ENCODE peak calls at places on chromosomes 16 and 17, in eight cellular contexts. N is IMR-90; H is heart right ventricle; L is coronary artery; K is body of pancreas; Q is ovary; X is CD4-positive, alpha-beta T cell; S is fibroblast of lung. G is an unnamed sample.

GRCh38 chr17:20063665-20064648 is 54.8 kb downstream of the SPECC1 start:
- DNase-seq in K (peak), N (peak), L (peak), H (peak), S (peak), Q (peak), X (no peak), G (peak)

GRCh38 chr17:31389673-31390381 is 1.6 kb upstream of the RAB11FIP4 start:
- DNase-seq in X (no peak), L (peak), N (no peak), S (no peak), H (no peak), Q (no peak), K (no peak), G (no peak)

GRCh38 chr16:17367932-17368331 is 102.8 kb downstream of the XYLT1 start:
- DNase-seq in X (no peak), L (no peak), N (peak), K (no peak), H (no peak), Q (peak), S (peak), G (peak)

GRCh38 chr17:76367647-76368046 is 13.9 kb upstream of the PRPSAP1 start:
- DNase-seq in N (no peak), L (no peak), X (no peak), Q (no peak), H (no peak), K (no peak), S (no peak), G (no peak)

GRCh38 chr16:77951788-77952187 is 70.6 kb upstream of the CLEC3A start:
- DNase-seq in Q (no peak), X (no peak), S (no peak), L (no peak), H (no peak), K (no peak), N (no peak), G (peak)

GRCh38 chr17:8922451-8922850 is 43.1 kb downstream of the PIK3R5 start:
- DNase-seq in H (no peak), S (peak), L (no peak), Q (no peak), X (no peak), K (no peak), N (peak), G (no peak)

GRCh38 chr17:49021095-49021767 is 24.0 kb downstream of the IGF2BP1 start:
- DNase-seq in L (no peak), H (no peak), K (no peak), X (no peak), Q (no peak), S (peak), N (peak), G (no peak)

GRCh38 chr17:45666641-45667040 is 117.5 kb upstream of the CRHR1 start:
- DNase-seq in X (no peak), S (no peak), H (no peak), L (no peak), K (no peak), Q (no peak), N (no peak), G (no peak)

GRCh38 chr17:19372439-19372838 is 5.9 kb upstream of the MAPK7 start:
- DNase-seq in X (no peak), K (no peak), H (no peak), S (no peak), L (no peak), Q (no peak), N (no peak), G (no peak)

GRCh38 chr17:8117367-8117979 is 841 bp downstream of the ALOXE3 start:
- DNase-seq in N (no peak), K (no peak), Q (no peak), S (no peak), H (no peak), L (no peak), X (no peak), G (no peak)

GRCh38 chr17:74116087-74116717 is 87.3 kb upstream of the RPL38 start:
- DNase-seq in S (no peak), X (no peak), H (no peak), N (no peak), Q (no peak), L (no peak), K (no peak), G (no peak)

GRCh38 chr17:7856081-7856791 is 1.1 kb downstream of the NAA38 start:
- DNase-seq in Q (peak), N (no peak), S (peak), L (no peak), H (peak), X (peak), K (peak), G (peak)

GRCh38 chr17:61594294-61594825 is 3.3 kb upstream of the NACA2 start:
- DNase-seq in S (no peak), L (no peak), N (no peak), K (no peak), X (no peak), H (no peak), Q (no peak), G (no peak)

GRCh38 chr17:44608732-44609435 is 47.4 kb upstream of the MEIOC start:
- DNase-seq in S (no peak), L (no peak), N (no peak), H (no peak), Q (no peak), K (no peak), X (no peak), G (no peak)

GRCh38 chr16:54288592-54289241 is 2.1 kb upstream of the IRX3 start:
- DNase-seq in L (no peak), H (no peak), N (no peak), Q (no peak), K (no peak), S (no peak), X (no peak), G (no peak)

GRCh38 chr16:26765087-26765486 is 301.6 kb upstream of the C16orf82 start:
- DNase-seq in L (no peak), S (no peak), N (no peak), K (no peak), Q (no peak), H (no peak), X (no peak), G (no peak)

GRCh38 chr17:47717845-47718621 is 15.0 kb upstream of the TBX21 start:
- DNase-seq in H (no peak), Q (no peak), N (no peak), L (no peak), S (no peak), X (no peak), K (no peak), G (no peak)

GRCh38 chr16:28496844-28497243 is 2.4 kb downstream of the APOBR start:
- DNase-seq in X (no peak), S (no peak), Q (no peak), N (no peak), K (no peak), L (no peak), H (no peak), G (no peak)

GRCh38 chr16:60073376-60073775 is 1339.3 kb upstream of the GOT2 start:
- DNase-seq in K (no peak), N (no peak), L (no peak), S (peak), H (no peak), Q (no peak), X (no peak), G (no peak)

GRCh38 chr17:29914819-29915537 is 15.1 kb downstream of the SSH2 start:
- DNase-seq in S (no peak), N (no peak), X (no peak), K (no peak), Q (no peak), L (no peak), H (no peak), G (no peak)

GRCh38 chr17:27788919-27789318 is 11.4 kb downstream of the NOS2 start:
- DNase-seq in X (no peak), H (no peak), Q (no peak), L (no peak), K (no peak), N (no peak), S (no peak), G (no peak)

GRCh38 chr16:11312718-11313492 is 31.8 kb upstream of the PRM1 start:
- DNase-seq in S (no peak), K (peak), X (no peak), L (no peak), Q (peak), N (peak), H (no peak), G (peak)

GRCh38 chr16:48526958-48527331 is 83.0 kb downstream of the N4BP1 start:
- DNase-seq in H (no peak), N (no peak), S (no peak), L (no peak), K (no peak), Q (no peak), X (no peak), G (no peak)

GRCh38 chr16:68951991-68952877 is 108.9 kb downstream of the TANGO6 start:
- DNase-seq in H (no peak), S (no peak), X (no peak), Q (no peak), N (peak), L (no peak), K (no peak), G (no peak)

GRCh38 chr16:62077998-62078397 is 41.8 kb upstream of the CDH8 start:
- DNase-seq in N (no peak), S (no peak), Q (no peak), K (peak), X (no peak), L (no peak), H (no peak), G (peak)

GRCh38 chr16:58433569-58433951 is 41.3 kb downstream of the GINS3 start:
- DNase-seq in K (no peak), X (no peak), S (no peak), Q (no peak), H (no peak), N (no peak), L (no peak), G (no peak)

GRCh38 chr16:89354325-89354724 is 136.0 kb downstream of the ANKRD11 start:
- DNase-seq in L (no peak), X (no peak), N (no peak), S (no peak), H (peak), Q (peak), K (peak), G (no peak)

GRCh38 chr17:7322520-7323194 is 6.5 kb downstream of the NEURL4 start:
- DNase-seq in X (no peak), H (no peak), L (no peak), K (no peak), N (no peak), S (no peak), Q (no peak), G (no peak)

GRCh38 chr17:65013613-65014391 is 42.7 kb downstream of the GNA13 start:
- DNase-seq in K (no peak), N (peak), Q (no peak), L (no peak), X (no peak), H (no peak), S (peak), G (peak)

GRCh38 chr17:13642188-13642587 is 40.5 kb upstream of the HS3ST3A1 start:
- DNase-seq in L (no peak), X (no peak), N (no peak), H (no peak), S (no peak), Q (no peak), K (no peak), G (no peak)

GRCh38 chr16:8355714-8356113 is 234.6 kb downstream of the TMEM114 start:
- DNase-seq in K (no peak), Q (no peak), X (no peak), H (no peak), L (no peak), S (no peak), N (no peak), G (peak)

GRCh38 chr17:78664476-78665384 is 87.5 kb upstream of the DNAH17 start:
- DNase-seq in H (no peak), K (no peak), L (no peak), X (no peak), S (peak), N (peak), Q (no peak), G (no peak)

GRCh38 chr17:55420776-55421178 is 858 bp downstream of the MMD start:
- DNase-seq in K (peak), Q (peak), L (peak), S (peak), N (no peak), H (peak), X (peak), G (peak)

GRCh38 chr17:20916383-20916782 is 126.4 kb downstream of the USP22 start:
- DNase-seq in H (no peak), K (no peak), N (no peak), Q (no peak), L (no peak), S (no peak), X (no peak), G (no peak)

GRCh38 chr17:12070561-12070960 is 49.9 kb downstream of the MAP2K4 start:
- DNase-seq in N (peak), K (no peak), X (no peak), Q (no peak), H (no peak), S (peak), L (no peak), G (no peak)

GRCh38 chr17:14469971-14470370 is 169.1 kb downstream of the HS3ST3B1 start:
- DNase-seq in H (no peak), N (no peak), K (no peak), S (no peak), L (no peak), X (no peak), Q (no peak), G (no peak)

GRCh38 chr17:3812284-3812683 is 11.3 kb upstream of the ITGAE start:
- DNase-seq in N (no peak), L (no peak), S (no peak), X (no peak), K (no peak), Q (no peak), H (no peak), G (no peak)

GRCh38 chr16:116015-116414 is 22.5 kb downstream of the NPRL3 start:
- DNase-seq in Q (no peak), N (no peak), K (no peak), H (no peak), S (no peak), L (no peak), X (no peak), G (no peak)
- H3K27ac ChIP-seq in Q (no peak), N (no peak), K (no peak), H (no peak), S (no peak), L (no peak), X (no peak), G (no peak)

GRCh38 chr16:22188267-22188594 is 17.8 kb upstream of the EEF2K start:
- DNase-seq in L (no peak), K (no peak), S (no peak), N (no peak), X (no peak), Q (no peak), H (no peak), G (no peak)

GRCh38 chr16:22189473-22190168 is 16.5 kb upstream of the EEF2K start:
- DNase-seq in N (peak), H (peak), L (peak), K (peak), X (peak), Q (peak), S (peak), G (peak)

GRCh38 chr16:22190169-22191088 is 15.6 kb upstream of the EEF2K start:
- DNase-seq in S (peak), N (peak), L (peak), Q (peak), X (peak), H (peak), K (peak), G (peak)

GRCh38 chr16:22186517-22186916 is 19.6 kb upstream of the EEF2K start:
- DNase-seq in L (no peak), N (no peak), X (no peak), S (no peak), K (no peak), Q (no peak), H (no peak), G (no peak)

DNA sequence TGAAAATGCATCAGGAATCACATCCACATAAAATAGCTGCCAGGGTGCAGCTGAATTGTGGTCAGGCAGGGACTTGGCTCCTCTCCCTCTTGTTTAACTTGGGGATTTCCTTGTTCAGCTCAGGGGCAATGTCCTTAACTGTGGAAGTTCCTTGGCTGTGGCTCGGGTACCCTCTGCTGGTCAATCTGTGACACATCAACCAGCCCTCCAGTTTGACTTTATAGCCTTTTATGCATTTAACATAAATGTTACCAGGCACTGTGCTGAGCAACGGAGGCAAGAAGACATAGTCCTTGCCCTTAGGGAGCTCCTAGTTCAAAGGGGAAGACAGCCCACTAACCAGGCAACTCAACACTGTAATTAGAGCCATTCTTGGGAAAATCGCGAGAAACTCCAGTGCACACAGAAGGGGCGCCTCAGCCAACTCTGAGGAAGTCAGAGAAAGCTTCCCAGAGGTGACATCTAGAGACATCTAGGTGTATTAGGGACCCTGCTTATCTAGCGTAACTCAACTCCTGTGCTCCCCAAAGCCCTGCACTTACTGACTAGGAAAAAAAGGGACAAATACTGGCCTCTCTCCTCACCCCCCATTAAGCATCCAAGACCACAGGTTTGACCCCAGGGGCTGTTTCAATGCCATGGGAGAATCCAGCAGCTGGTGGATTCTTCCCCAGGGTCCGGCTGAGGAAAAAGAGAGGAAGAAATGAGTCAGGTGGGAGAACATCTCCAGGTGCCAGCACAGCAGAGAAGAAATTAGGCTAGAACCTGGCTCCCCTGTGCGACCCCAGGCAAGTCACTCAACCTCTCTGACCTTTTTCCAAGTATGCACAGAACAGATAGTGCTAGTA is 17.3 kb upstream of the EEF2K start:
- DNase-seq in Q (peak), K (peak), N (peak), S (peak), H (peak), X (peak), L (peak), G (peak)
- H3K27ac ChIP-seq in Q (peak), K (peak), N (no peak), S (no peak), H (peak), X (peak), L (peak), G (no peak)

GRCh38 chr17:1716076-1716911 is 6.1 kb upstream of the TLCD2 start:
- DNase-seq in X (peak), K (peak), L (peak), H (peak), S (peak), N (peak), Q (peak), G (peak)

GRCh38 chr17:1716912-1717695 is 6.9 kb upstream of the TLCD2 start:
- DNase-seq in L (peak), S (peak), X (peak), H (peak), Q (peak), N (peak), K (peak), G (peak)

GRCh38 chr17:1720856-1721386 is 3.6 kb upstream of the WDR81 start:
- DNase-seq in K (peak), L (no peak), S (peak), H (peak), N (peak), X (peak), Q (peak), G (peak)

GRCh38 chr17:1715803-1716075 is 5.6 kb upstream of the TLCD2 start:
- DNase-seq in L (no peak), X (no peak), H (no peak), Q (no peak), S (no peak), K (no peak), N (no peak), G (no peak)

DNA sequence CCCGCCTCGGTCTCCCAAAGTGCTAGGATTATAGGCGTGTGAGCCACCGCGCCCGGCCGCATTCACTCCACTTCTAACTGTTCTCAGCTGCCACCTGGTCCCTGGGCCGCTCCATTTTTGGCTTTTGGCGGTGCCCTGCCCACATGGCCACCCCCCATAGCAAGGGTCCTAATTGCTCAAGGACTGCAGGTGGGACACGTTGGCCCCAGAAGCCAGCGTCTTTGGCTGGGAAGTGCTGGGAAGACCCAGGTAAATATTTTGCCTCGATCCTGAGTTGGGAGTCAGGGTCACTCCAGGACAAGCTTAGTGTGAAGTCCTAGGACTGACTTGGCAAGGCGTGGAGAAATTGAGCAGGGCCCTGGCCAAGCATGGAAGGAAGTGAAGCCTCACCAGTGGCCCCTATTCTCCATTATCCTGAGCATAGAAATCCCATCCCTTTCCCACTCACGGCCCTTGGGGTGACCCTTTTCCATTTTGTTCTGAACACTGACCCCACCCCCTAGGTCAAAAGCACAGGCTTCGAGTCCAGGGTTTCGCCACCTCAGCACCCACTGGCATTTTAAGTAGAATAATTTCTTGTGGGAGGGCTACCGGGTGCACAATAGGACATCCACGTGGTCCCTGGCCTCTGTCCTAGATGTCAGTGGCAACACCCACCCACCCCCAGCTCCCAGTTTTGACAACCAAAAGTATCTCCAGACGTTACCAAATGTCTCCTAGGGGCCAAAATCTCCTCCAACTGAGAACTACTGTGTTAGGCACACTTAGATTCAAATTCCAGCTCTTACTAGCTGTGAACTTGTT is 5.9 kb upstream of the WDR81 start:
- DNase-seq in K (no peak), N (no peak), S (no peak), Q (peak), X (no peak), L (peak), H (no peak), G (no peak)
- H3K27ac ChIP-seq in K (peak), N (peak), S (peak), Q (peak), X (no peak), L (peak), H (peak), G (peak)

DNA sequence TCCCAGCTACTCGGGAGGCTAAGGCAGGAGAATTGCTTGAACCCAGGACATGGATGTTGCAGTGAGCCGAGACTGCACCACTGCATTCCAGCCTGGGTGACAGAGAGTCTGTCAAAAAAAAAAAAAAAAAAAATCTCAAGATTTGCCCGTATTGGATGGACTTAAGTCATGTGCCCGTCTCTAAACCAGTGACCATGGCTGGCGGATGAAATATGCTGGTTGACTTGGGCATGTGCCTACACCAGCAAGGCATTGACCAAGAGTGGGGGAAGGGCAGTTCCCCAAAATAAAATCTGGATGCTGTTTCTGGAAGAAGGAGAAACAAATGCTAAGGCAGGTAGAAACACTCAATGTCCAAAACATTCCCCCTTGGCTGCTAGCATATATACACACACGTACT is 21.5 kb upstream of the COL1A1 start:
- DNase-seq in N (no peak), L (no peak), X (no peak), S (no peak), H (no peak), Q (no peak), K (no peak), G (no peak)
- H3K27ac ChIP-seq in N (no peak), L (peak), X (no peak), S (no peak), H (peak), Q (peak), K (no peak), G (no peak)